ENCODE peak calls at places on chromosomes 11 and 22, in ten cellular contexts. K, S, F, I, C, L, B, W, J and T are unnamed samples.

GRCh38 chr11:128707671-128708070 is 13.8 kb downstream of the FLI1 start:
- DNase-seq in K (no peak), S (no peak), F (no peak), I (no peak), C (no peak), L (no peak), B (peak), W (no peak), J (no peak), T (no peak)

GRCh38 chr11:65945430-65945911 is at the start of gene TSGA10IP:
- DNase-seq in K (peak), S (no peak), F (peak), I (no peak), C (no peak), L (no peak), B (no peak), W (no peak), J (no peak), T (peak)

GRCh38 chr11:33291004-33291777 is 34.0 kb downstream of the HIPK3 start:
- DNase-seq in K (no peak), S (no peak), F (no peak), I (no peak), C (no peak), L (no peak), B (no peak), W (no peak), J (no peak), T (no peak)

GRCh38 chr11:36292311-36292722 is 3.1 kb upstream of the COMMD9 start:
- DNase-seq in K (no peak), S (no peak), F (peak), I (no peak), C (no peak), L (no peak), B (no peak), W (no peak), J (no peak), T (no peak)

GRCh38 chr11:72191961-72192381 is at the start of gene FOLR1:
- DNase-seq in K (no peak), S (no peak), F (peak), I (no peak), C (no peak), L (no peak), B (no peak), W (peak), J (no peak), T (peak)

GRCh38 chr11:128714121-128714520 is 20.2 kb downstream of the FLI1 start:
- DNase-seq in K (no peak), S (no peak), F (no peak), I (no peak), C (no peak), L (no peak), B (no peak), W (no peak), J (no peak), T (no peak)

GRCh38 chr11:114163830-114164401 is 104.4 kb downstream of the ZBTB16 start:
- DNase-seq in K (no peak), S (no peak), F (no peak), I (no peak), C (no peak), L (peak), B (no peak), W (no peak), J (no peak), T (no peak)

GRCh38 chr22:39205344-39206021 is 39.3 kb downstream of the PDGFB start:
- DNase-seq in K (no peak), S (no peak), F (no peak), I (no peak), C (peak), L (no peak), B (no peak), W (peak), J (no peak), T (peak)

GRCh38 chr11:65486570-65487466 is 12.0 kb upstream of the MALAT1 start:
- DNase-seq in K (no peak), S (no peak), F (no peak), I (peak), C (no peak), L (no peak), B (no peak), W (no peak), J (no peak), T (peak)

GRCh38 chr22:44316393-44317162 is 3.8 kb upstream of the SHISAL1 start:
- DNase-seq in K (peak), S (no peak), F (no peak), I (no peak), C (no peak), L (no peak), B (no peak), W (no peak), J (no peak), T (peak)

GRCh38 chr11:67464411-67465189 is 4.5 kb downstream of the TMEM134 start:
- DNase-seq in K (peak), S (peak), F (peak), I (peak), C (peak), L (peak), B (no peak), W (peak), J (peak), T (peak)

GRCh38 chr22:39243443-39244072 is 1.2 kb downstream of the PDGFB start:
- DNase-seq in K (peak), S (no peak), F (peak), I (no peak), C (no peak), L (no peak), B (no peak), W (peak), J (no peak), T (no peak)

GRCh38 chr11:72940417-72940816 is 126.2 kb downstream of the ATG16L2 start:
- DNase-seq in K (no peak), S (no peak), F (no peak), I (no peak), C (no peak), L (no peak), B (no peak), W (no peak), J (no peak), T (no peak)

GRCh38 chr11:66834943-66835342 is 8.3 kb upstream of the RCE1 start:
- DNase-seq in K (no peak), S (no peak), F (no peak), I (no peak), C (no peak), L (no peak), B (no peak), W (no peak), J (no peak), T (no peak)

GRCh38 chr11:121106812-121107211 is 5.8 kb downstream of the TECTA start:
- DNase-seq in K (no peak), S (no peak), F (no peak), I (no peak), C (no peak), L (no peak), B (no peak), W (no peak), J (no peak), T (no peak)

GRCh38 chr11:57311109-57311936 is 13.4 kb downstream of the TNKS1BP1 start:
- DNase-seq in K (peak), S (peak), F (peak), I (peak), C (peak), L (peak), B (peak), W (peak), J (no peak), T (peak)

GRCh38 chr11:37026741-37027140 is 428.7 kb upstream of the RAG2 start:
- DNase-seq in K (no peak), S (no peak), F (no peak), I (no peak), C (no peak), L (no peak), B (no peak), W (no peak), J (no peak), T (no peak)

GRCh38 chr11:84780689-84781293 is 846.4 kb downstream of the DLG2 start:
- DNase-seq in K (no peak), S (no peak), F (peak), I (no peak), C (no peak), L (no peak), B (no peak), W (no peak), J (no peak), T (no peak)